ENCODE peak calls at places on chromosomes 1 and 21, in six cellular contexts. D, V, R, T, X and S are unnamed samples.

GRCh38 chr1:150281221-150281757 is 1.1 kb upstream of the CIART start:
- DNase-seq in X (peak), T (peak), R (peak), D (peak), V (peak), S (peak)

GRCh38 chr1:109350650-109351049 is 43.8 kb upstream of the MYBPHL start:
- DNase-seq in X (no peak), T (no peak), V (no peak), D (no peak), R (no peak), S (no peak)

GRCh38 chr1:110605901-110606783 is at the start of gene KCNA2:
- DNase-seq in X (peak), T (no peak), D (peak), R (no peak), V (no peak), S (peak)

GRCh38 chr21:45379901-45380330 is 25.0 kb upstream of the COL18A1 start:
- DNase-seq in X (no peak), V (no peak), T (no peak), R (no peak), D (no peak), S (no peak)

GRCh38 chr1:204213668-204214662 is at the start of gene GOLT1A:
- DNase-seq in D (peak), X (peak), V (peak), T (peak), R (peak), S (peak)

GRCh38 chr1:41353744-41354143 is 7.5 kb upstream of the FOXO6 start:
- DNase-seq in D (no peak), T (no peak), V (no peak), X (no peak), R (no peak), S (no peak)

GRCh38 chr1:241647658-241648057 is 4.4 kb upstream of the WDR64 start:
- DNase-seq in T (no peak), X (peak), V (no peak), R (no peak), D (no peak), S (no peak)

GRCh38 chr1:97508653-97509218 is 412.1 kb downstream of the DPYD start:
- DNase-seq in X (no peak), T (no peak), R (no peak), D (no peak), V (no peak), S (no peak)

GRCh38 chr21:33762798-33763572 is 120.7 kb downstream of the ITSN1 start:
- DNase-seq in X (peak), D (no peak), V (no peak), R (no peak), T (no peak), S (no peak)

GRCh38 chr21:30255679-30256078 is 27.1 kb downstream of the KRTAP24-1 start:
- DNase-seq in D (no peak), T (no peak), V (no peak), R (no peak), X (no peak), S (no peak)

GRCh38 chr1:235407419-235407818 is 40.2 kb downstream of the TBCE start:
- DNase-seq in R (no peak), T (no peak), V (no peak), X (no peak), D (no peak), S (no peak)
- H3K4me2 ChIP-seq in R (no peak), T (peak), V (no peak), X (no peak), D (no peak), S (no peak)

DNA sequence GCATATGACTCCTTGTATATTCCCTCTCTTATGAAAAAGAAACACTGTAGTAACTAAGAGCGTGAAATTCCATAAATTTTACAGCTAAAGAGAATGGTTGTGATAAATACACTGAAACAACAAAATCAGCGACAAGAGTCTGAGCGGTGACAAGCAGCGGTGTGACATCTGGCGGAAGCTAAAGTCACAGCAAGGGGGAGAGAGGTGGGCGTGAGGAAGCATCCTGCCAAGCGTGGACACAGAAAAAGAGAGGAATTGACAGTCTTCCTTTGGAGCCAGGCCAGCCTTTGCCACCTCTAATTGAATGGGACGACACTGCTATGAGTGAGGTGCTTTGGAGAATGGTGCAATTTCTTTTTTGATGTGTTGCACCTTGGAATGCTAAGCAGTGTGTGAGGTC is 25.9 kb downstream of the PSMB2 start:
- DNase-seq in R (no peak), V (no peak), T (no peak), D (no peak), X (no peak), S (no peak)
- H3K4me2 ChIP-seq in R (no peak), V (no peak), T (no peak), D (no peak), X (no peak), S (no peak)

GRCh38 chr1:229254910-229255541 is 15.9 kb upstream of the RAB4A start:
- DNase-seq in T (no peak), D (peak), X (peak), V (peak), R (no peak), S (peak)
- H3K4me2 ChIP-seq in T (no peak), D (no peak), X (no peak), V (no peak), R (no peak), S (no peak)

GRCh38 chr1:245552331-245552730 is 397.5 kb downstream of the KIF26B start:
- DNase-seq in T (no peak), R (no peak), D (no peak), X (no peak), V (no peak), S (no peak)

GRCh38 chr1:245549981-245550701 is 395.4 kb downstream of the KIF26B start:
- DNase-seq in D (peak), X (peak), R (no peak), V (no peak), T (no peak), S (no peak)

GRCh38 chr1:245546875-245547274 is 392.1 kb downstream of the KIF26B start:
- DNase-seq in T (no peak), D (no peak), V (no peak), R (no peak), X (no peak), S (no peak)

GRCh38 chr1:245551536-245551935 is 396.8 kb downstream of the KIF26B start:
- DNase-seq in T (no peak), D (no peak), V (no peak), R (no peak), X (no peak), S (no peak)

DNA sequence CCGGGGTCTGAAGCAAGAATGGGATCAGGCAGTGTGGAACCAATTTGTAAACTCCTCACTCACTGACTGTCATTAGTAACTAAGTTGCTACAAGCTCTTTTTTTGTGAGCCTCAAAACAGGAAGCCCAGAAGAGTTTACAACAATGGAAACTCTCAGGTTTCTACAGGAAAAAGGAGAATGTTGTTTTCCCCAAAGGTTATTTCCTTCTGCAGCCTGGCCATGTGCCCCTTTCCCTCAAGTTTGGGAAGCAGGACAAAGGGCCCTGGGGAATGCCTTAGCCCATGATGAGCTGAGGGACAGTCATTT is 395.9 kb downstream of the KIF26B start:
- DNase-seq in X (no peak), T (no peak), D (no peak), R (no peak), V (no peak), S (no peak)
- H3K4me2 ChIP-seq in X (peak), T (no peak), D (no peak), R (no peak), V (no peak), S (no peak)

GRCh38 chr1:168786476-168787330 is 57.7 kb upstream of the DPT start:
- DNase-seq in D (no peak), T (no peak), X (no peak), R (no peak), V (no peak), S (no peak)
- H3K4me2 ChIP-seq in D (no peak), T (no peak), X (no peak), R (no peak), V (no peak), S (no peak)

GRCh38 chr1:155000475-155000724 is 2.2 kb upstream of the ZBTB7B start:
- DNase-seq in D (no peak), T (peak), X (peak), V (no peak), R (no peak), S (no peak)

GRCh38 chr1:154998201-154998780 is 4.3 kb upstream of the ZBTB7B start:
- DNase-seq in D (peak), V (no peak), T (no peak), R (peak), X (no peak), S (no peak)

GRCh38 chr1:155000725-155001437 is 1.7 kb upstream of the ZBTB7B start:
- DNase-seq in T (peak), V (peak), R (peak), D (peak), X (peak), S (peak)

GRCh38 chr1:154999651-155000474 is 2.7 kb upstream of the ZBTB7B start:
- DNase-seq in R (peak), X (peak), V (no peak), T (no peak), D (peak), S (peak)

DNA sequence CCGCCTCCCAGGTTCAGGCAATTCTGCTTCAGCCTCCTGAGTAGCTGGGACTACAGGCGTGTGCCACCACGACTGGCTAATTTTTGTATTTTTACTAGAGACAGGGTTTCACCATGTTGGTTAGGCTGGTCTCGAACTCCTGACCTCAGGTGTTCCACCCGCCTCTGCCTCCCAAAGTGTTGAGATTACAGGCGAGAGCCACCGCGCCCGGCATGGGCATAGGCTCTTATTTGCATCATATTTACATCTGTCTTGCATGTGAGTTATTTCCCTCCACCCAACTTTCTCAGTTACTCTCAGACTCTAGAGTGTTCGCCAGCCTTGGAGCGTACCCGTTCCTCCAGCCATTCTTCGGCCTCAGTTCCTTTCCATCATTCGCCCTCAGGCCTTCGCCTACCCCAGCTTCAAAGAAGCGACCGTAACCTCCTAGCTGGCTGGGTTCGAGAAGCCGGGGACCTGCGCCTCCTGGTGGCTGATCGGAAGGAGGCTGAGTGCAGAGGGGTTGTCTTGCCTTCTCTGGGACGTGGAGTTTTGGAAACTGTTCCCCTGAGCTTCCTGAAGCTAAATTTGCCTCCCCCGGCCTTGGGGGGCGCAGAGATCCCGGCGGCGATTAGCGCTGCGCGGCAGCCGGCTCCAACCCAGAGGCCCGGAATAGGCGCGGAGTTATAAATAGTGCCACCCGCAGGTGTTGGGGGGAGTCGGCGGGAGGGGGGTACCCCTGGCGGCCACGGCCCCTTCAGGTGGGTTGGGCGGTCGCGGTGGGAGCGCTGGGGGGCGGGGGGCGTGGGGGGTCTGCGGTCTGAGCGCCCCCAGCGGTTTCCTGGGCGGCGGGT is 3.6 kb upstream of the ZBTB7B start:
- DNase-seq in T (peak), D (peak), R (peak), X (peak), V (peak), S (peak)
- H3K4me2 ChIP-seq in T (peak), D (peak), R (peak), X (peak), V (peak), S (peak)

GRCh38 chr21:38810826-38811164 is 5.1 kb downstream of the ETS2 start:
- DNase-seq in D (no peak), R (no peak), T (no peak), X (no peak), V (peak), S (no peak)
- H3K4me2 ChIP-seq in D (peak), R (no peak), T (peak), X (peak), V (peak), S (peak)

DNA sequence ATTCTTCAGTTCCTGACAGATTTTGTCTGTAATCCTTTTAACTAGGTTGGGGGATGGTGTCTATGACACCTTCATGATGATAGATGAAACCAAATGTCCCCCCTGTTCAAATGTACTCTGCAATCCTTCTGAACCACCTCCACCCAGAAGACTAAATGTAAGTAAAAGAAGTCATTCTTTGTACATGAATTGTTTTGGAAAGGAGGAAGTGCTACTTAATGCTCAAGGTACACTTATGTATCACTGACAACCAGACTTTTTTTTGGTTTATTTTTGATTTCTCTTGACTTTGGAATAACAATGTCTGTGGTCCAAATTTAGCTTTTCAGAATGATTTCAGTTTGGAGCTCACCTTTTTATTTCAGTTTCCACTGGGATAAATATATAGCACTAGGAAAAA is 2.3 kb downstream of the DYRK3 start:
- DNase-seq in V (no peak), R (no peak), D (no peak), X (peak), T (no peak), S (no peak)
- H3K4me2 ChIP-seq in V (peak), R (peak), D (no peak), X (peak), T (peak), S (no peak)

GRCh38 chr1:173856903-173857302 is 10.9 kb downstream of the GAS5 start:
- DNase-seq in D (no peak), X (no peak), V (no peak), T (no peak), R (no peak), S (no peak)
- H3K4me2 ChIP-seq in D (no peak), X (no peak), V (no peak), T (no peak), R (no peak), S (no peak)

GRCh38 chr1:93769767-93770166 is 88.1 kb upstream of the BCAR3 start:
- DNase-seq in T (no peak), X (no peak), D (no peak), V (no peak), R (no peak), S (no peak)
- H3K4me2 ChIP-seq in T (no peak), X (no peak), D (peak), V (no peak), R (no peak), S (no peak)